ENCODE peak calls at places on chromosome 3, in eight cellular contexts. One of them, this sample, is unnamed.

GRCh38 chr3:134249935-134250716 is 533 bp downstream of the RYK start:
- DNase-seq in astrocyte: peak; percentile 22
- DNase-seq in GM12878: no peak
- DNase-seq in tibial artery: peak; percentile 48
- DNase-seq in adrenal gland: peak; percentile 71
- DNase-seq in neural progenitor cell: peak; percentile 79
- DNase-seq in upper lobe of right lung: peak; percentile 87
- DNase-seq in left ventricle myocardium inferior: peak; percentile 64
- DNase-seq in this sample: peak; percentile 48

GRCh38 chr3:56818156-56818985 is 16.6 kb upstream of the ARHGEF3 start:
- DNase-seq in astrocyte: no peak
- DNase-seq in GM12878: no peak
- DNase-seq in tibial artery: no peak
- DNase-seq in adrenal gland: no peak
- DNase-seq in neural progenitor cell: no peak
- DNase-seq in upper lobe of right lung: no peak
- DNase-seq in left ventricle myocardium inferior: no peak
- DNase-seq in this sample: no peak

GRCh38 chr3:99895706-99896441 is 78.2 kb downstream of the CMSS1 start:
- DNase-seq in astrocyte: peak; percentile 91
- DNase-seq in GM12878: no peak
- DNase-seq in tibial artery: no peak
- DNase-seq in adrenal gland: no peak
- DNase-seq in neural progenitor cell: no peak
- DNase-seq in upper lobe of right lung: no peak
- DNase-seq in left ventricle myocardium inferior: no peak
- DNase-seq in this sample: no peak

GRCh38 chr3:187746479-187747335 is 1.4 kb upstream of the BCL6 start:
- DNase-seq in astrocyte: peak; percentile 37
- DNase-seq in GM12878: no peak
- DNase-seq in tibial artery: no peak
- DNase-seq in adrenal gland: no peak
- DNase-seq in neural progenitor cell: peak; percentile 69
- DNase-seq in upper lobe of right lung: no peak
- DNase-seq in left ventricle myocardium inferior: no peak
- DNase-seq in this sample: peak; percentile 17

GRCh38 chr3:135136361-135137100 is 341.5 kb downstream of the EPHB1 start:
- DNase-seq in astrocyte: no peak
- DNase-seq in GM12878: peak; percentile 12
- DNase-seq in tibial artery: no peak
- DNase-seq in adrenal gland: no peak
- DNase-seq in neural progenitor cell: no peak
- DNase-seq in upper lobe of right lung: no peak
- DNase-seq in left ventricle myocardium inferior: no peak
- DNase-seq in this sample: no peak

GRCh38 chr3:71063768-71064287 is 519.7 kb downstream of the FOXP1 start:
- DNase-seq in astrocyte: no peak
- DNase-seq in GM12878: no peak
- DNase-seq in tibial artery: no peak
- DNase-seq in adrenal gland: no peak
- DNase-seq in neural progenitor cell: peak; percentile 72
- DNase-seq in upper lobe of right lung: no peak
- DNase-seq in left ventricle myocardium inferior: peak; percentile 30
- DNase-seq in this sample: no peak

GRCh38 chr3:192445768-192446644 is 281.3 kb downstream of the FGF12 start:
- DNase-seq in astrocyte: peak; percentile 38
- DNase-seq in GM12878: no peak
- DNase-seq in tibial artery: no peak
- DNase-seq in adrenal gland: no peak
- DNase-seq in neural progenitor cell: peak; percentile 11
- DNase-seq in upper lobe of right lung: no peak
- DNase-seq in left ventricle myocardium inferior: no peak
- DNase-seq in this sample: no peak

GRCh38 chr3:197811343-197811742 is 20.3 kb downstream of the LRCH3 start:
- DNase-seq in astrocyte: peak; percentile 82
- DNase-seq in GM12878: no peak
- DNase-seq in tibial artery: peak; percentile 81
- DNase-seq in adrenal gland: peak; percentile 77
- DNase-seq in neural progenitor cell: no peak
- DNase-seq in upper lobe of right lung: no peak
- DNase-seq in left ventricle myocardium inferior: peak; percentile 30
- DNase-seq in this sample: no peak

GRCh38 chr3:119681279-119681678 is 4.1 kb upstream of the COX17 start:
- DNase-seq in astrocyte: peak; percentile 33
- DNase-seq in GM12878: no peak
- DNase-seq in tibial artery: no peak
- DNase-seq in adrenal gland: no peak
- DNase-seq in neural progenitor cell: peak; percentile 25
- DNase-seq in upper lobe of right lung: no peak
- DNase-seq in left ventricle myocardium inferior: no peak
- DNase-seq in this sample: no peak

GRCh38 chr3:142209655-142210054 is 15.7 kb downstream of the GK5 start:
- DNase-seq in astrocyte: peak; percentile 79
- DNase-seq in GM12878: no peak
- DNase-seq in tibial artery: peak; percentile 67
- DNase-seq in adrenal gland: peak; percentile 82
- DNase-seq in neural progenitor cell: no peak
- DNase-seq in upper lobe of right lung: no peak
- DNase-seq in left ventricle myocardium inferior: no peak
- DNase-seq in this sample: no peak

GRCh38 chr3:45123030-45123429 is 23.1 kb downstream of the CDCP1 start:
- DNase-seq in astrocyte: peak; percentile 89
- DNase-seq in GM12878: peak; percentile 62
- DNase-seq in tibial artery: no peak
- DNase-seq in adrenal gland: no peak
- DNase-seq in neural progenitor cell: no peak
- DNase-seq in upper lobe of right lung: no peak
- DNase-seq in left ventricle myocardium inferior: no peak
- DNase-seq in this sample: no peak

GRCh38 chr3:72492240-72492639 is 356.0 kb downstream of the SHQ1 start:
- DNase-seq in astrocyte: peak; percentile 97
- DNase-seq in GM12878: no peak
- DNase-seq in tibial artery: peak; percentile 78
- DNase-seq in adrenal gland: peak; percentile 96
- DNase-seq in neural progenitor cell: peak; percentile 27
- DNase-seq in upper lobe of right lung: no peak
- DNase-seq in left ventricle myocardium inferior: peak; percentile 79
- DNase-seq in this sample: no peak

GRCh38 chr3:65508743-65509422 is 529.8 kb downstream of the MAGI1 start:
- DNase-seq in astrocyte: no peak
- DNase-seq in GM12878: no peak
- DNase-seq in tibial artery: no peak
- DNase-seq in adrenal gland: no peak
- DNase-seq in neural progenitor cell: no peak
- DNase-seq in upper lobe of right lung: no peak
- DNase-seq in left ventricle myocardium inferior: no peak
- DNase-seq in this sample: no peak

GRCh38 chr3:356947-357346 is 160.4 kb downstream of the CHL1 start:
- DNase-seq in astrocyte: peak; percentile 23
- DNase-seq in GM12878: no peak
- DNase-seq in tibial artery: no peak
- DNase-seq in adrenal gland: no peak
- DNase-seq in neural progenitor cell: no peak
- DNase-seq in upper lobe of right lung: no peak
- DNase-seq in left ventricle myocardium inferior: peak; percentile 24
- DNase-seq in this sample: no peak

GRCh38 chr3:113536627-113537101 is 4.3 kb downstream of the SIDT1 start:
- DNase-seq in astrocyte: no peak
- DNase-seq in GM12878: no peak
- DNase-seq in tibial artery: no peak
- DNase-seq in adrenal gland: no peak
- DNase-seq in neural progenitor cell: no peak
- DNase-seq in upper lobe of right lung: no peak
- DNase-seq in left ventricle myocardium inferior: no peak
- DNase-seq in this sample: no peak

GRCh38 chr3:194379651-194380050 is 10.1 kb upstream of the LRRC15 start:
- DNase-seq in astrocyte: no peak
- DNase-seq in GM12878: no peak
- DNase-seq in tibial artery: no peak
- DNase-seq in adrenal gland: no peak
- DNase-seq in neural progenitor cell: no peak
- DNase-seq in upper lobe of right lung: peak; percentile 23
- DNase-seq in left ventricle myocardium inferior: no peak
- DNase-seq in this sample: no peak

GRCh38 chr3:127742580-127742979 is 69.8 kb downstream of the ABTB1 start:
- DNase-seq in astrocyte: no peak
- DNase-seq in GM12878: no peak
- DNase-seq in tibial artery: no peak
- DNase-seq in adrenal gland: no peak
- DNase-seq in neural progenitor cell: no peak
- DNase-seq in upper lobe of right lung: no peak
- DNase-seq in left ventricle myocardium inferior: no peak
- DNase-seq in this sample: no peak

GRCh38 chr3:40381904-40382616 is 4.9 kb upstream of the ENTPD3 start:
- DNase-seq in astrocyte: no peak
- DNase-seq in GM12878: no peak
- DNase-seq in tibial artery: no peak
- DNase-seq in adrenal gland: no peak
- DNase-seq in neural progenitor cell: no peak
- DNase-seq in upper lobe of right lung: no peak
- DNase-seq in left ventricle myocardium inferior: no peak
- DNase-seq in this sample: no peak

GRCh38 chr3:164155386-164155785 is 922.9 kb downstream of the SI start:
- DNase-seq in astrocyte: no peak
- DNase-seq in GM12878: no peak
- DNase-seq in tibial artery: no peak
- DNase-seq in adrenal gland: no peak
- DNase-seq in neural progenitor cell: no peak
- DNase-seq in upper lobe of right lung: no peak
- DNase-seq in left ventricle myocardium inferior: no peak
- DNase-seq in this sample: no peak

GRCh38 chr3:32399030-32399620 is 7.5 kb downstream of the CMTM7 start:
- DNase-seq in astrocyte: no peak
- DNase-seq in GM12878: no peak
- DNase-seq in tibial artery: no peak
- DNase-seq in adrenal gland: no peak
- DNase-seq in neural progenitor cell: peak; percentile 74
- DNase-seq in upper lobe of right lung: no peak
- DNase-seq in left ventricle myocardium inferior: no peak
- DNase-seq in this sample: peak; percentile 34

GRCh38 chr3:58994746-58995330 is 55.0 kb downstream of the CFAP20DC start:
- DNase-seq in astrocyte: peak; percentile 52
- DNase-seq in GM12878: peak; percentile 23
- DNase-seq in tibial artery: no peak
- DNase-seq in adrenal gland: peak; percentile 71
- DNase-seq in neural progenitor cell: peak; percentile 73
- DNase-seq in upper lobe of right lung: no peak
- DNase-seq in left ventricle myocardium inferior: no peak
- DNase-seq in this sample: no peak

GRCh38 chr3:32249184-32249782 is 10.8 kb downstream of the CMTM8 start:
- DNase-seq in astrocyte: peak; percentile 96
- DNase-seq in GM12878: no peak
- DNase-seq in tibial artery: no peak
- DNase-seq in adrenal gland: no peak
- DNase-seq in neural progenitor cell: no peak
- DNase-seq in upper lobe of right lung: no peak
- DNase-seq in left ventricle myocardium inferior: no peak
- DNase-seq in this sample: no peak

GRCh38 chr3:8652323-8652987 is 7.9 kb upstream of the SSUH2 start:
- DNase-seq in astrocyte: no peak
- DNase-seq in GM12878: no peak
- DNase-seq in tibial artery: no peak
- DNase-seq in adrenal gland: no peak
- DNase-seq in neural progenitor cell: no peak
- DNase-seq in upper lobe of right lung: no peak
- DNase-seq in left ventricle myocardium inferior: no peak
- DNase-seq in this sample: no peak

GRCh38 chr3:126321490-126321889 is 35.7 kb downstream of the KLF15 start:
- DNase-seq in astrocyte: no peak
- DNase-seq in GM12878: no peak
- DNase-seq in tibial artery: peak; percentile 20
- DNase-seq in adrenal gland: no peak
- DNase-seq in neural progenitor cell: no peak
- DNase-seq in upper lobe of right lung: no peak
- DNase-seq in left ventricle myocardium inferior: no peak
- DNase-seq in this sample: no peak

GRCh38 chr3:147387550-147388394 is 18.6 kb downstream of the ZIC4 start:
- DNase-seq in astrocyte: no peak
- DNase-seq in GM12878: no peak
- DNase-seq in tibial artery: no peak
- DNase-seq in adrenal gland: no peak
- DNase-seq in neural progenitor cell: peak; percentile 24
- DNase-seq in upper lobe of right lung: no peak
- DNase-seq in left ventricle myocardium inferior: no peak
- DNase-seq in this sample: no peak
- H3K27ac ChIP-seq in astrocyte: no peak overlapping the region
- H3K27ac ChIP-seq in GM12878: no peak overlapping the region
- H3K27ac ChIP-seq in tibial artery: no peak overlapping the region
- H3K27ac ChIP-seq in adrenal gland: no peak overlapping the region
- H3K27ac ChIP-seq in neural progenitor cell: no peak overlapping the region
- H3K27ac ChIP-seq in upper lobe of right lung: no peak overlapping the region
- H3K27ac ChIP-seq in left ventricle myocardium inferior: no peak overlapping the region
- H3K27ac ChIP-seq in this sample: no peak overlapping the region

DNA sequence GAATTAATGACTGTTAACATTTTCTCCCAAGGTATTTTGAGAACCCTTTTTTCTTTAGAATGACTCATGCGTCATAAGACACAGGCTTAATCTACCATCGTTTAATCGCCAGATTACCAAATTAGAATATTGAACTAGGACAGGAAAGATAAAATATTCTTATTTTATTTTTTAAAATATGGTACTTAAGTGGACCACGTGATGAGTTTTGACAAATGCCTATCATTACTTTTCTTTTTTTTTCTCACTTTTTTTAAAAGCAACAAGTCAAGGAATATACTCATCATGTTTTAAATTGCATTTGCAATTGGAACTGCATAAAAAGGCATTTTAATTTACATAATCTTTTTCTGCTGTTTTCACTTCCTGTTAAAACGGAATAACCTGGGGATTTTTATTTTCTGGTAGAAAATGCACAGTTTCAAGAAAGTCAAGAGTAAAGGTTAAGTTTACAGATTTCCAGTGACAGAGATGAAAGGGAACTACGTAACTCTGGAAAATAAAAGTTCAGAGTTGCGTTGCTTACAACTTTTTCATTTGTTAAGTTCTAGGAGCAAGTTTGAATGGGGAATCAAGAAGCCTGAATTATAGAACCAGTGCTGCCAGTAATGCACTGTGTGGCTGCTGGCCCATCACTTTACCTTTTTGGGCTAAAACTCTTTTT is 23.6 kb downstream of the SIAH2 start:
- DNase-seq in astrocyte: no peak
- DNase-seq in GM12878: no peak
- DNase-seq in tibial artery: no peak
- DNase-seq in adrenal gland: no peak
- DNase-seq in neural progenitor cell: no peak
- DNase-seq in upper lobe of right lung: no peak
- DNase-seq in left ventricle myocardium inferior: no peak
- DNase-seq in this sample: no peak
- H3K4me3 ChIP-seq in astrocyte: no peak overlapping the region
- H3K4me3 ChIP-seq in GM12878: peak overlapping the region; percentile 40
- H3K4me3 ChIP-seq in tibial artery: no peak overlapping the region
- H3K4me3 ChIP-seq in adrenal gland: no peak overlapping the region
- H3K4me3 ChIP-seq in neural progenitor cell: no peak overlapping the region
- H3K4me3 ChIP-seq in upper lobe of right lung: no peak overlapping the region
- H3K4me3 ChIP-seq in left ventricle myocardium inferior: no peak overlapping the region
- H3K4me3 ChIP-seq in this sample: no peak overlapping the region

GRCh38 chr3:181729071-181729915 is 17.6 kb downstream of the SOX2 start:
- DNase-seq in astrocyte: peak; percentile 29
- DNase-seq in GM12878: no peak
- DNase-seq in tibial artery: no peak
- DNase-seq in adrenal gland: no peak
- DNase-seq in neural progenitor cell: peak; percentile 72
- DNase-seq in upper lobe of right lung: no peak
- DNase-seq in left ventricle myocardium inferior: no peak
- DNase-seq in this sample: no peak
- H3K4me1 ChIP-seq in astrocyte: peaks cover 17% of the 10 kb centered on the region
- H3K4me1 ChIP-seq in GM12878: no peaks in the 10 kb centered on the region
- H3K4me1 ChIP-seq in tibial artery: peaks cover 19% of the 10 kb centered on the region
- H3K4me1 ChIP-seq in adrenal gland: peaks cover 19% of the 10 kb centered on the region
- H3K4me1 ChIP-seq in neural progenitor cell: peaks cover 75% of the 10 kb centered on the region
- H3K4me1 ChIP-seq in upper lobe of right lung: peaks cover 14% of the 10 kb centered on the region
- H3K4me1 ChIP-seq in left ventricle myocardium inferior: peaks cover 22% of the 10 kb centered on the region
- H3K4me1 ChIP-seq in this sample: peaks cover 5% of the 10 kb centered on the region

GRCh38 chr3:118480101-118480860 is 554.4 kb downstream of the IGSF11 start:
- DNase-seq in astrocyte: no peak
- DNase-seq in GM12878: no peak
- DNase-seq in tibial artery: no peak
- DNase-seq in adrenal gland: no peak
- DNase-seq in neural progenitor cell: no peak
- DNase-seq in upper lobe of right lung: no peak
- DNase-seq in left ventricle myocardium inferior: no peak
- DNase-seq in this sample: no peak
- H3K27ac ChIP-seq in astrocyte: no peak overlapping the region
- H3K27ac ChIP-seq in GM12878: no peak overlapping the region
- H3K27ac ChIP-seq in tibial artery: no peak overlapping the region
- H3K27ac ChIP-seq in adrenal gland: no peak overlapping the region
- H3K27ac ChIP-seq in neural progenitor cell: no peak overlapping the region
- H3K27ac ChIP-seq in upper lobe of right lung: no peak overlapping the region
- H3K27ac ChIP-seq in left ventricle myocardium inferior: no peak overlapping the region
- H3K27ac ChIP-seq in this sample: no peak overlapping the region

This sample was measured in CD8-positive, alpha-beta memory T cell.